ENCODE peak calls at places on chromosomes 7 and 10, in ten cellular contexts. H is psoas muscle; X is tibial artery; R is stimulated activated CD8-positive, alpha-beta memory T cell treated with anti-CD3 and anti-CD28 coated beads, Interleukin-2, amount 100 ng/mL, for 1 hour; B is renal cortical epithelial cell; I is activated effector memory CD4-positive, alpha-beta T cell treated with Interleukin-2 at 50 U/mL for 16 hours; W is stimulated activated CD4-positive, alpha-beta T cell treated with anti-CD3 and anti-CD28 coated beads, Interleukin-1b, Interleukin-23, amount 100 ng/mL, for 1 hour; U is EL; M is effector CD4-positive, alpha-beta T cell; T is GM20000. Q is an unnamed sample.
A peak's percentile ranks its signal among the peaks of the same experiment; 100 is the strongest.

GRCh38 chr7:139714163-139714901 is 63.5 kb downstream of the HIPK2 start:
- DNase-seq in H (peak; percentile 66), X (peak; percentile 64), R (no peak), B (no peak), I (no peak), W (no peak), U (no peak), M (no peak), T (peak; percentile 79), Q (no peak)

GRCh38 chr7:82534687-82535086 is 91.1 kb upstream of the CACNA2D1 start:
- DNase-seq in H (no peak), X (no peak), R (no peak), B (peak; percentile 64), I (no peak), W (no peak), U (peak; percentile 55), M (no peak), T (no peak), Q (no peak)

GRCh38 chr7:134782121-134782623 is 2.7 kb downstream of the CALD1 start:
- DNase-seq in H (no peak), X (no peak), R (no peak), B (no peak), I (no peak), W (no peak), U (peak; percentile 51), M (no peak), T (peak; percentile 14), Q (no peak)

GRCh38 chr10:71333154-71333887 is 14.3 kb downstream of the SLC29A3 start:
- DNase-seq in H (no peak), X (peak; percentile 71), R (no peak), B (no peak), I (no peak), W (no peak), U (no peak), M (no peak), T (no peak), Q (no peak)

GRCh38 chr7:56028942-56029630 is 22.2 kb downstream of the PSPH start:
- DNase-seq in H (no peak), X (no peak), R (no peak), B (peak; percentile 77), I (no peak), W (no peak), U (peak; percentile 5), M (no peak), T (no peak), Q (peak; percentile 14)

GRCh38 chr10:77555591-77556212 is 81.9 kb downstream of the KCNMA1 start:
- DNase-seq in H (no peak), X (no peak), R (no peak), B (peak; percentile 28), I (no peak), W (no peak), U (no peak), M (no peak), T (no peak), Q (no peak)

GRCh38 chr10:73577788-73578187 is 13.4 kb downstream of the USP54 start:
- DNase-seq in H (peak; percentile 83), X (peak; percentile 91), R (no peak), B (peak; percentile 81), I (no peak), W (no peak), U (no peak), M (no peak), T (no peak), Q (peak; percentile 29)

GRCh38 chr7:127608446-127608845 is 9.5 kb downstream of the PAX4 start:
- DNase-seq in H (no peak), X (no peak), R (no peak), B (no peak), I (no peak), W (no peak), U (no peak), M (no peak), T (no peak), Q (no peak)

GRCh38 chr10:67936416-67936815 is 52.0 kb downstream of the SIRT1 start:
- DNase-seq in H (no peak), X (no peak), R (no peak), B (no peak), I (no peak), W (no peak), U (peak; percentile 46), M (no peak), T (no peak), Q (no peak)

GRCh38 chr10:70115948-70116682 is 16.5 kb downstream of the AIFM2 start:
- DNase-seq in H (peak; percentile 67), X (no peak), R (peak; percentile 27), B (no peak), I (peak; percentile 37), W (no peak), U (peak; percentile 27), M (peak; percentile 49), T (peak; percentile 79), Q (peak; percentile 49)

GRCh38 chr10:3361640-3362039 is 189.1 kb upstream of the PITRM1 start:
- DNase-seq in H (no peak), X (no peak), R (no peak), B (no peak), I (no peak), W (no peak), U (no peak), M (no peak), T (no peak), Q (no peak)

GRCh38 chr10:103985726-103986125 is 18.8 kb downstream of the SLK start:
- DNase-seq in H (no peak), X (no peak), R (no peak), B (no peak), I (no peak), W (no peak), U (peak; percentile 26), M (no peak), T (no peak), Q (no peak)

GRCh38 chr7:120064565-120064964 is 208.4 kb upstream of the KCND2 start:
- DNase-seq in H (no peak), X (no peak), R (no peak), B (peak; percentile 78), I (no peak), W (no peak), U (no peak), M (no peak), T (peak; percentile 8), Q (no peak)